ENCODE peak calls at places on chromosomes 1 and 21, in nine cellular contexts. E is hepatic stellate cell; H is left ventricle myocardium inferior; Q is endothelial cell; C is astrocyte of the spinal cord; B is SHP77; K is HT1080; Z is NCI-H1930; R is activated CD8-positive, alpha-beta memory T cell treated with anti-CD3 and anti-CD28 coated beads, Interleukin-2, amount 50 U/mL, for 48 hours. A is an unnamed sample.

GRCh38 chr1:10046356-10047085 is 13.8 kb downstream of the UBE4B start:
- DNase-seq in E (no peak), H (peak), Q (no peak), C (no peak), B (no peak), K (no peak), Z (no peak), R (no peak), A (no peak)

GRCh38 chr1:6268431-6268830 is 7.5 kb upstream of the GPR153 start:
- DNase-seq in E (no peak), H (no peak), Q (no peak), C (no peak), B (no peak), K (no peak), Z (no peak), R (no peak), A (no peak)

GRCh38 chr1:184296466-184297243 is 90.2 kb upstream of the C1orf21 start:
- DNase-seq in E (peak), H (peak), Q (no peak), C (peak), B (no peak), K (peak), Z (no peak), R (no peak), A (peak)

GRCh38 chr1:109392788-109393580 is 4.7 kb downstream of the SORT1 start:
- DNase-seq in E (no peak), H (peak), Q (no peak), C (peak), B (peak), K (peak), Z (no peak), R (no peak), A (peak)

GRCh38 chr1:109977225-109977624 is 7.3 kb upstream of the AHCYL1 start:
- DNase-seq in E (no peak), H (peak), Q (no peak), C (no peak), B (no peak), K (no peak), Z (no peak), R (no peak), A (no peak)

GRCh38 chr1:72442251-72442650 is 159.9 kb upstream of the NEGR1 start:
- DNase-seq in E (peak), H (no peak), Q (no peak), C (peak), B (no peak), K (no peak), Z (no peak), R (no peak), A (no peak)

GRCh38 chr1:24121406-24121805 is 9.5 kb upstream of the MYOM3 start:
- DNase-seq in E (no peak), H (no peak), Q (no peak), C (no peak), B (no peak), K (no peak), Z (no peak), R (no peak), A (no peak)

GRCh38 chr21:31730687-31731111 is 1.2 kb downstream of the SCAF4 start:
- DNase-seq in E (peak), H (no peak), Q (no peak), C (peak), B (no peak), K (no peak), Z (no peak), R (no peak), A (peak)

GRCh38 chr1:32981003-32981909 is 16.6 kb upstream of the RNF19B start:
- DNase-seq in E (no peak), H (no peak), Q (peak), C (peak), B (no peak), K (peak), Z (no peak), R (peak), A (no peak)

GRCh38 chr1:74053407-74053806 is 144.6 kb downstream of the LRRIQ3 start:
- DNase-seq in E (no peak), H (no peak), Q (no peak), C (peak), B (no peak), K (peak), Z (no peak), R (no peak), A (peak)

GRCh38 chr1:47232187-47232874 is at the start of gene TAL1:
- DNase-seq in E (no peak), H (no peak), Q (peak), C (no peak), B (no peak), K (no peak), Z (no peak), R (no peak), A (peak)

GRCh38 chr1:93662481-93663190 is 19.0 kb downstream of the BCAR3 start:
- DNase-seq in E (no peak), H (no peak), Q (no peak), C (no peak), B (no peak), K (no peak), Z (no peak), R (no peak), A (no peak)

GRCh38 chr1:18941221-18942141 is 15.0 kb downstream of the IFFO2 start:
- DNase-seq in E (no peak), H (no peak), Q (no peak), C (peak), B (peak), K (peak), Z (no peak), R (no peak), A (peak)

GRCh38 chr1:212162635-212163034 is 122.6 kb upstream of the PPP2R5A start:
- DNase-seq in E (peak), H (peak), Q (no peak), C (peak), B (peak), K (peak), Z (no peak), R (no peak), A (peak)

GRCh38 chr1:156673387-156674121 is 3.7 kb downstream of the NES start:
- DNase-seq in E (no peak), H (no peak), Q (no peak), C (no peak), B (no peak), K (no peak), Z (no peak), R (no peak), A (peak)

GRCh38 chr1:1433804-1434130 is 1.7 kb upstream of the VWA1 start:
- DNase-seq in E (peak), H (no peak), Q (no peak), C (peak), B (no peak), K (peak), Z (no peak), R (peak), A (peak)

GRCh38 chr1:39205781-39206464 is 1.4 kb downstream of the MACF1 start:
- DNase-seq in E (no peak), H (no peak), Q (no peak), C (peak), B (no peak), K (no peak), Z (no peak), R (no peak), A (no peak)

GRCh38 chr1:245179706-245180105 is 24.9 kb downstream of the KIF26B start:
- DNase-seq in E (no peak), H (no peak), Q (no peak), C (no peak), B (peak), K (no peak), Z (no peak), R (no peak), A (no peak)

GRCh38 chr1:28118640-28119307 is 30.4 kb upstream of the EYA3 start:
- DNase-seq in E (no peak), H (no peak), Q (no peak), C (no peak), B (no peak), K (peak), Z (no peak), R (no peak), A (no peak)

GRCh38 chr1:199815947-199816346 is 211.6 kb upstream of the NR5A2 start:
- DNase-seq in E (no peak), H (no peak), Q (no peak), C (no peak), B (no peak), K (no peak), Z (no peak), R (no peak), A (no peak)

GRCh38 chr1:65958561-65959350 is 166.1 kb downstream of the PDE4B start:
- DNase-seq in E (no peak), H (no peak), Q (peak), C (peak), B (peak), K (peak), Z (peak), R (no peak), A (no peak)

GRCh38 chr1:11831945-11832725 is 15.4 kb downstream of the NPPA start:
- DNase-seq in E (no peak), H (no peak), Q (no peak), C (no peak), B (peak), K (no peak), Z (no peak), R (no peak), A (no peak)

GRCh38 chr1:47229884-47230691 is 1.9 kb downstream of the TAL1 start:
- DNase-seq in E (no peak), H (no peak), Q (no peak), C (peak), B (no peak), K (no peak), Z (no peak), R (no peak), A (no peak)

GRCh38 chr1:150957666-150958065 is 17.0 kb downstream of the CERS2 start:
- DNase-seq in E (no peak), H (no peak), Q (no peak), C (no peak), B (no peak), K (no peak), Z (no peak), R (no peak), A (no peak)

GRCh38 chr1:203557958-203558760 is 64.2 kb downstream of the OPTC start:
- DNase-seq in E (peak), H (peak), Q (no peak), C (peak), B (no peak), K (peak), Z (no peak), R (no peak), A (no peak)

GRCh38 chr1:218526198-218526580 is 181.1 kb downstream of the TGFB2 start:
- DNase-seq in E (no peak), H (no peak), Q (no peak), C (no peak), B (no peak), K (no peak), Z (no peak), R (no peak), A (peak)

GRCh38 chr1:28631713-28632112 is 11.2 kb downstream of the TAF12 start:
- DNase-seq in E (no peak), H (no peak), Q (no peak), C (no peak), B (no peak), K (no peak), Z (no peak), R (no peak), A (no peak)

GRCh38 chr1:19398309-19398760 is 86.2 kb downstream of the SLC66A1 start:
- DNase-seq in E (peak), H (no peak), Q (no peak), C (peak), B (no peak), K (peak), Z (no peak), R (no peak), A (no peak)

GRCh38 chr1:22753396-22754083 is 42.9 kb downstream of the EPHB2 start:
- DNase-seq in E (peak), H (no peak), Q (no peak), C (peak), B (no peak), K (no peak), Z (no peak), R (no peak), A (no peak)